ENCODE peak calls at places on chromosomes 3 and 15, in four cellular contexts. K is cardiac muscle cell, B is Panc1, Y is uterus. G is an unnamed sample.

GRCh38 chr15:68228143-68228970 is 1.2 kb downstream of the CLN6 start:
- DNase-seq in K (no peak), B (no peak), Y (no peak), G (no peak)

GRCh38 chr3:74000715-74001114 is 376.0 kb upstream of the PDZRN3 start:
- DNase-seq in K (no peak), B (no peak), Y (no peak), G (no peak)

GRCh38 chr15:52103217-52104207 is 9.1 kb downstream of the BCL2L10 start:
- DNase-seq in K (no peak), B (peak; percentile 84), Y (peak; percentile 81), G (no peak)

GRCh38 chr3:73681610-73682009 is 56.9 kb upstream of the PDZRN3 start:
- DNase-seq in K (no peak), B (no peak), Y (no peak), G (no peak)

GRCh38 chr15:24772709-24773373 is 97.3 kb downstream of the NPAP1 start:
- DNase-seq in K (no peak), B (no peak), Y (peak; percentile 51), G (peak; percentile 56)

GRCh38 chr3:101240719-101241118 is 79.7 kb downstream of the IMPG2 start:
- DNase-seq in K (no peak), B (no peak), Y (no peak), G (no peak)

GRCh38 chr3:173003471-173003870 is 137.6 kb downstream of the SPATA16 start:
- DNase-seq in K (no peak), B (no peak), Y (no peak), G (no peak)

GRCh38 chr3:76132154-76132470 is 346.8 kb upstream of the ZNF717 start:
- DNase-seq in K (no peak), B (no peak), Y (no peak), G (no peak)

GRCh38 chr3:158909870-158910269 is 108.0 kb downstream of the MFSD1 start:
- DNase-seq in K (no peak), B (no peak), Y (peak; percentile 15), G (no peak)

GRCh38 chr3:112640864-112641751 is at the start of gene CCDC80:
- DNase-seq in K (peak; percentile 73), B (no peak), Y (peak; percentile 20), G (no peak)

GRCh38 chr3:47250309-47251060 is 32.1 kb downstream of the KIF9 start:
- DNase-seq in K (peak; percentile 71), B (no peak), Y (no peak), G (no peak)

GRCh38 chr3:129025108-129025507 is 24.0 kb downstream of the EFCC1 start:
- DNase-seq in K (no peak), B (no peak), Y (no peak), G (no peak)

GRCh38 chr3:15269091-15269989 is 63.0 kb downstream of the SH3BP5 start:
- DNase-seq in K (no peak), B (peak; percentile 82), Y (peak; percentile 95), G (peak; percentile 65)
- H3K27ac ChIP-seq in K (no peak overlapping the region), B (peak overlapping the region; percentile 88), Y (peak overlapping the region; percentile 93), G (peak overlapping the region; percentile 81)

DNA sequence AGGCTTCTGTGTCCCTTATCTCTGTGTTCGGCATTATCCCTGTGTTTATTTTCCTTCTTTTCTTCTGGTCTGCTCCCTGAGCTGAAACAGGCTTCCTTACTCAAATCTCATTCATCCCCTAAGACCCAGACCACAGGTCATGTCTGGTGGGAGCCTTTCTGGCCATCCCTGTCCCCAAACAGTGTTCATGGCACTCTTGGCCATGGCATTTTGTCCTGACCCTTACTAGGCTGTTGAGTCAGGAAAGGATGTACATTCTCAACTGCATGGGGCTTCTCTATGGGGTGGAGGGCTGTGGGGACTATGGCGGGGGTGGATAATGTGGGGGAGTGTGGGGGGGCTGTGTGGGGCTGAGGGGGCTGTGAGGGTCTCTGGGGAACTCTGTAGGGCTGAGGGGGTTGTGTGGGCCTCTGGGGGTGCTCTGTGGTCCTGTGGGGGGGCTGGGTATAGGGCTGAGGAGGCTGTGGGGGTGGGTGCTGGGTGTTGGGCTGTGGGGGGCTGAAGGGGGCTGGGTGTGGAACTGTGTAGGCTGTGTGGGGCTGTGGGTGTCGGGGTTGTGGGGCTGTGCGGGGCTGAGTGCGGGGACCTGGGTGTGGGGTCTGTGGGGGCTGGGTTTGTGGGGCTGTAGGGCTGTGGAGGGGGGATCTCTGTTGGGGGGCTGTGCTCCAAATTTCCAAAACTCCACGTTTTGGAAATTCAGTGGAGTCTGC is 64.3 kb downstream of the KLF13 start:
- DNase-seq in K (no peak), B (no peak), Y (no peak), G (no peak)
- H3K27ac ChIP-seq in K (no peak overlapping the region), B (no peak overlapping the region), Y (peak overlapping the region; percentile 90), G (no peak overlapping the region)

GRCh38 chr3:43624619-43625305 is 3.0 kb upstream of the ANO10 start:
- DNase-seq in K (no peak), B (no peak), Y (no peak), G (no peak)

GRCh38 chr3:43621974-43622739 is at the start of gene ANO10:
- DNase-seq in K (peak; percentile 99), B (peak; percentile 85), Y (peak; percentile 99), G (peak; percentile 96)

GRCh38 chr3:43620953-43621405 is 832 bp downstream of the ANO10 start:
- DNase-seq in K (no peak), B (no peak), Y (no peak), G (no peak)

GRCh38 chr3:43619593-43619992 is 2.2 kb downstream of the ANO10 start:
- DNase-seq in K (no peak), B (no peak), Y (no peak), G (no peak)

GRCh38 chr3:43621406-43621973 is 321 bp downstream of the ANO10 start:
- DNase-seq in K (peak; percentile 48), B (no peak), Y (no peak), G (no peak)
- H3K27ac ChIP-seq in K (peak overlapping the region; percentile 49), B (peak overlapping the region; percentile 51), Y (peak overlapping the region; percentile 93), G (peak overlapping the region; percentile 82)

GRCh38 chr3:156395961-156396700 is 158.8 kb downstream of the SSR3 start:
- DNase-seq in K (no peak), B (no peak), Y (no peak), G (no peak)

GRCh38 chr3:156400062-156400461 is 154.9 kb downstream of the SSR3 start:
- DNase-seq in K (no peak), B (no peak), Y (no peak), G (no peak)

GRCh38 chr3:156396851-156397250 is 158.1 kb downstream of the SSR3 start:
- DNase-seq in K (no peak), B (no peak), Y (no peak), G (no peak)

GRCh38 chr3:156404217-156404616 is 150.7 kb downstream of the SSR3 start:
- DNase-seq in K (no peak), B (no peak), Y (no peak), G (peak; percentile 10)

DNA sequence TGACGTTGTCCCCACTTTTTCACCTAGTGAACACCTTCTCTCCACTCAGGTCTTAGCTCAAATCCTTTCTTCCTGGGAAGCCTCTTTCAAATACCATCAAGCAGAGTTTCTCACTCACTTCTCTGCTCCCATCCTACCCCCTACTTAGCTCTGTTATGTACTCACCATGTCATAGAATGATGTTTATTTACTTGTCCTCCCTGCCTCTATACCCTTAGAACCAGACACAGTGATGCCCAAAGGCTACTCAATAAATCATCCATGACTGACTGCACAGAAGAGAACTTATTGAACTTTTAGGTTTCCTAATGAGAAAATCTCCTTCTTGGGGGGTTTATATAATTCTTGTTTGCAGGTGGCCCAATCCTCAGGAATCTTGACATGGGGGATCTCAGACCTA is 154.2 kb downstream of the SSR3 start:
- DNase-seq in K (no peak), B (no peak), Y (no peak), G (no peak)
- H3K27ac ChIP-seq in K (no peak overlapping the region), B (no peak overlapping the region), Y (no peak overlapping the region), G (no peak overlapping the region)

GRCh38 chr3:183485585-183485984 is 57.2 kb upstream of the MCF2L2 start:
- DNase-seq in K (no peak), B (no peak), Y (no peak), G (no peak)

GRCh38 chr3:183486472-183486871 is 58.1 kb upstream of the MCF2L2 start:
- DNase-seq in K (no peak), B (no peak), Y (no peak), G (no peak)

GRCh38 chr3:183488343-183488742 is 59.9 kb upstream of the MCF2L2 start:
- DNase-seq in K (no peak), B (no peak), Y (no peak), G (no peak)

GRCh38 chr3:183487896-183488295 is 59.5 kb upstream of the MCF2L2 start:
- DNase-seq in K (no peak), B (no peak), Y (no peak), G (no peak)

GRCh38 chr3:183487046-183487445 is 58.6 kb upstream of the MCF2L2 start:
- DNase-seq in K (no peak), B (no peak), Y (no peak), G (no peak)
- H3K27ac ChIP-seq in K (no peak overlapping the region), B (no peak overlapping the region), Y (no peak overlapping the region), G (no peak overlapping the region)

DNA sequence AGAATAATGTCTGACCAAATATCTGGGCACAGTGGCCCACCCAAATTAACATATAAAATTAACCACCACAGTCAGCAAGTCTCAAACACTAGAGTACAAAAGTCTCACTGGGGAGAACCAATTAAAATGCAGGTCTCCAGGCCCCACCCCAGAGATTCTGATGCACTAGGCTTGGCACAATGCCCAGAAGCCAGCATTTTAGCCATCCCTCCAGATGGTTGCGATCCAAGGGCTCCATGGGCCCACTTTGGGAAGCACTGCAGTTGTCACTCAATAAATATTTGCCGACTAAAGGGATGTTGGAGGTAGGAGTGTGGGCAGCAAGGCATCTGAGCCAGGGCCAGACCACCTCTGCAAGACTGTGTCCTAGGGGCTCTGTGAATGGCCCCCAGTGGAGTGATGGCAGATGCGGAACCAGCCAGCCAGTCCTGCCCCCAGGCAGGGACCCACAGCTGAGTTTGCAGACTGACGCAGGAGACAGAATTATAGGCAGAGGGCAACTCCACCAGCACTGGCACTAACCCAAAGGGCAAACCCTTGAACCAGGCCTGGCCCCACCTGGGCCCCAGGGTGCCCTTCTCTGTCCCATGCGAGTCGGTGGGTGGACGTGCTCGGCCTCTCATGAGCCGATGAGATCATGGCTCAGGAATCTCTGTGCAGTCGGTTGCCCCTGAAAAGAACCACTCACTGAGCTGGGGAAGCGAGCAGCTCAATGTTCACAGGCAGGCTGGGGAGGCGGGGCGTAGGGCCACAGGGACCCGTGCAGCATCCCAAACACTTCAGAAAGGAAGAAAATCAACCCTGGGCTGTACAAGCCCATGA is 49.7 kb downstream of the SEMA5B start:
- DNase-seq in K (peak; percentile 69), B (no peak), Y (peak; percentile 41), G (peak; percentile 24)
- H3K27ac ChIP-seq in K (no peak overlapping the region), B (no peak overlapping the region), Y (no peak overlapping the region), G (no peak overlapping the region)